ENCODE peak calls at places on chromosomes 5 and 9, in five cellular contexts. A is heart left ventricle, O is heart right ventricle, H is transverse colon, G is neural progenitor cell. Y is an unnamed sample.

GRCh38 chr9:86128235-86128822 is 29.0 kb upstream of the GOLM1 start:
- DNase-seq in H (no peak), O (no peak), G (no peak), A (no peak), Y (no peak)

GRCh38 chr5:5135957-5136676 is 4.0 kb upstream of the ADAMTS16 start:
- DNase-seq in O (no peak), A (no peak), H (no peak), G (no peak), Y (no peak)

GRCh38 chr5:166178681-166179080 is 2112.8 kb upstream of the WWC1 start:
- DNase-seq in O (no peak), G (no peak), H (no peak), A (no peak), Y (no peak)

GRCh38 chr9:123318961-123319421 is 37.0 kb upstream of the CRB2 start:
- DNase-seq in A (no peak), H (no peak), G (no peak), O (no peak), Y (no peak)

GRCh38 chr9:5315187-5315923 is 10.8 kb upstream of the RLN2 start:
- DNase-seq in G (no peak), O (no peak), A (no peak), H (no peak), Y (no peak)

GRCh38 chr9:79858509-79858908 is 286.7 kb downstream of the TLE4 start:
- DNase-seq in H (no peak), A (no peak), G (no peak), O (no peak), Y (no peak)

GRCh38 chr5:83362526-83362925 is 109.0 kb upstream of the VCAN start:
- DNase-seq in O (no peak), A (no peak), H (no peak), G (no peak), Y (no peak)

GRCh38 chr9:17319822-17320221 is 185.0 kb downstream of the CNTLN start:
- DNase-seq in G (no peak), A (no peak), O (no peak), H (no peak), Y (no peak)

GRCh38 chr9:128078504-128079434 is 10.7 kb downstream of the SLC25A25 start:
- DNase-seq in H (peak; percentile 62), G (no peak), A (no peak), O (no peak), Y (no peak)

GRCh38 chr5:172721455-172722308 is 49.3 kb downstream of the DUSP1 start:
- DNase-seq in H (no peak), O (peak; percentile 72), A (no peak), G (no peak), Y (no peak)

GRCh38 chr5:19319252-19319651 is 668.7 kb downstream of the CDH18 start:
- DNase-seq in A (no peak), H (no peak), G (no peak), O (no peak), Y (no peak)

GRCh38 chr9:92607773-92608172 is 62.2 kb downstream of the IPPK start:
- DNase-seq in O (no peak), H (no peak), G (no peak), A (no peak), Y (no peak)

GRCh38 chr5:7396169-7397004 is 449 bp downstream of the ADCY2 start:
- DNase-seq in A (no peak), O (no peak), H (no peak), G (peak; percentile 65), Y (no peak)

GRCh38 chr5:112752335-112752734 is 14.7 kb downstream of the APC start:
- DNase-seq in A (no peak), O (no peak), H (no peak), G (no peak), Y (no peak)

GRCh38 chr5:88190106-88190834 is 78.4 kb downstream of the TMEM161B start:
- DNase-seq in G (peak; percentile 30), H (no peak), A (no peak), O (no peak), Y (no peak)

GRCh38 chr9:124420991-124421543 is 5.8 kb upstream of the PSMB7 start:
- DNase-seq in O (no peak), H (no peak), A (no peak), G (no peak), Y (no peak)

GRCh38 chr5:158718738-158719505 is 380.8 kb downstream of the EBF1 start:
- DNase-seq in G (no peak), H (no peak), A (no peak), O (no peak), Y (no peak)

GRCh38 chr5:50839472-50839871 is 173.0 kb downstream of the PARP8 start:
- DNase-seq in G (no peak), H (no peak), O (no peak), A (no peak), Y (no peak)

GRCh38 chr5:77333036-77333435 is 122.6 kb downstream of the PDE8B start:
- DNase-seq in H (no peak), A (no peak), O (no peak), G (no peak), Y (no peak)

GRCh38 chr9:38374847-38375571 is 17.5 kb upstream of the ALDH1B1 start:
- DNase-seq in A (no peak), G (no peak), O (no peak), H (no peak), Y (no peak)
- H3K27me3 ChIP-seq in A (no peaks in the 10 kb centered on the region), G (no peaks in the 10 kb centered on the region), O (no peaks in the 10 kb centered on the region), H (no peaks in the 10 kb centered on the region), Y (no peaks in the 10 kb centered on the region)

DNA sequence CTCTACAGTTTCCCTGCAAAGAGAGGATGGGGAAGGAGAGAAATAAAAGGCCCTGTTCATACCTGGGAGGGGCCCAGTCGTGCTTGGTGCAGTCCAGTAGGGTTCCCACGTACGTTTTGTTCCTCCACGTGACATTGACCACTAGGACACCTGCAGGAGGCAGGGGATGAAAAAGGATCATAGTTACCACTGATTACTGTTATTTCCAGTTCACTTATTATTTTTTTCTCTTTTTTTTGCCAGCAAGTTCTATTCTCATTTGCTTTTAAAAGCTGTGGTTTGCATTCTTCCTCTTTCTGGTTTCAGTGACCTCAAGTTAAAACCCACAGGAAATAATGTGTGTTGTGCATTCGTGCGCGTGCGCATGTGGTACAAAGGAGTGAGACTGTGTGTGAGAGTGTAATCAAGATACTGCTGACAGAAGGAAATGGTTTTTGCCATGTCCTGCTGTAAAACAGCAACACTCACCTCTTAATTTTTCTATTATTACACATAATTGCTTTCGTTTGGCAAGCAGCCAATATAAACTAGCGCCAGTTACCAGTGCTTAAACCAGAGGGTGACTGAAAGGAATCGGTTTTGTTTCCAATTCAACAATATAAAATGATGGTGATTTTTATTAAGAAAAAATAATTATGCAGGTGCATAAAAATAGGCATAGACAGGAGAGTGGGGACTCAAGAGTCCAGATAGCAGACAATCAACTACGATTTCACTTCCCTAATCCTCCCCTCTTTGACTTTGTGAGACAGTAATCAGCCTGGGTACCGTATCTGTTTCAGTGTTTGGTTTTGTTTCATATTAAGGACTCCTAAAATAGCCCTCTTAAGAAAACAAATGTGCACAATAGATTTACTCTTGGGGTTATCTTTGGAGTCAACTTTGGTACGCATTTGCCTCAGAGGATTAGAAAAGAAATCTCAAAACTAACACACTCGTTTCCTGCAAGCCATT is 96.6 kb downstream of the ZNF608 start:
- DNase-seq in A (peak; percentile 77), H (peak; percentile 84), O (peak; percentile 79), G (no peak), Y (peak; percentile 64)
- H3K4me1 ChIP-seq in A (peaks cover 49% of the 10 kb centered on the region), H (peaks cover 20% of the 10 kb centered on the region), O (peaks cover 62% of the 10 kb centered on the region), G (peaks cover 53% of the 10 kb centered on the region), Y (peaks cover 30% of the 10 kb centered on the region)

GRCh38 chr5:132810605-132811004 is 2.5 kb upstream of the SOWAHA start:
- DNase-seq in O (no peak), G (no peak), A (no peak), H (no peak), Y (no peak)

GRCh38 chr5:132814441-132815294 is 1.6 kb downstream of the SOWAHA start:
- DNase-seq in O (no peak), A (no peak), G (peak; percentile 46), H (no peak), Y (no peak)

GRCh38 chr5:132813599-132814440 is 718 bp downstream of the SOWAHA start:
- DNase-seq in G (peak; percentile 74), H (peak; percentile 48), A (no peak), O (no peak), Y (peak; percentile 57)

GRCh38 chr5:132812949-132813598 is at the start of gene SOWAHA:
- DNase-seq in H (peak; percentile 60), O (no peak), G (peak; percentile 62), A (no peak), Y (peak; percentile 46)

DNA sequence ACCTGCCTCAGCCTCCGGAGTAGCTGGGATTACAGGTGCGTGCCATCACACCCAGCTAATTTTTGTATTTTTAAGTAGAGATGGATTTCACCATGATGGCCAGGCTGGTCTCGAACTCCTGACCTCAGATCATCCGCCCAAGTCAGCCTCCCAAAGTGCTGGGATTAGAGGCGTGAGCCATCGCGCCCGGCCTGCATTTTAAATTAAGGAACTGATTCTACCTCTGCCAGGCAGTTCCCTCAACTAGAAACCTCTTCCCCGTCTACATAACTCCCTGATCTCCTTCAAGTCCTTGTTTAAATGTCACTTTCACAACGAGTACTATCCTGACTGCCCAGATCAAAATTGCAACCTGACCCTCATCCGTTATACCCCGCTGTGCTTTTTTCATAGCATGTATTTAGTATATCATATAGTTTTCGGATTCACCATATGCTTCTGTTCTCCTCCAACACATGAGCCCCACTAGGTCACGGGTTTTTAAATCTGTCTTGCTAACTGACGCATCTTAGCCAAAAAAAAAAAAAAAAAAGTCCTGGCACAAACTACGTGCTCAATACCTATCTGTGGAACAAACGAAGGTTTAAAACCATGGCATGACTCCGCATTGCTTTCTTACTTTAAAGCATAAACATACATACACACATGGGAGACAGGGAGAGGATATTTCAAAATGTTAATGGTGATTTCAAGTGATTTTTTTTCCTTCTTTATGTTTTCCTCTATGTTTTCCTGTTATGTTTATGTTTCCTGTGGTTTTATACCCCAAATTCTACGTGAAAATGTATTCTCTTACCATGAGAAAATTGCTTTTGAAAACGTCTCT is 766 bp upstream of the SOWAHA start:
- DNase-seq in O (no peak), A (no peak), H (no peak), G (no peak), Y (no peak)
- H3K4me3 ChIP-seq in O (no peak overlapping the region), A (no peak overlapping the region), H (peak overlapping the region; percentile 37), G (peak overlapping the region; percentile 50), Y (peak overlapping the region; percentile 58)

GRCh38 chr9:101877439-101877838 is 139.0 kb upstream of the GRIN3A start:
- DNase-seq in A (no peak), H (no peak), G (no peak), O (no peak), Y (no peak)
- H3K27me3 ChIP-seq in A (no peaks in the 10 kb centered on the region), H (no peaks in the 10 kb centered on the region), G (no peaks in the 10 kb centered on the region), O (no peaks in the 10 kb centered on the region), Y (no peaks in the 10 kb centered on the region)

GRCh38 chr5:141608046-141608445 is 10.8 kb downstream of the DIAPH1 start:
- DNase-seq in G (no peak), H (no peak), O (no peak), A (no peak), Y (no peak)
- H3K4me1 ChIP-seq in G (peaks cover 8% of the 10 kb centered on the region), H (peaks cover 4% of the 10 kb centered on the region), O (peaks cover 66% of the 10 kb centered on the region), A (peaks cover 77% of the 10 kb centered on the region), Y (peaks cover under 1% of the 10 kb centered on the region)

GRCh38 chr9:34204011-34204635 is 25.3 kb downstream of the UBAP1 start:
- DNase-seq in O (no peak), A (no peak), H (no peak), G (no peak), Y (no peak)
- H3K4me3 ChIP-seq in O (no peak overlapping the region), A (no peak overlapping the region), H (no peak overlapping the region), G (no peak overlapping the region), Y (no peak overlapping the region)

Y was measured in BE2C.